ENCODE peak calls at places on chromosome 14, in eight cellular contexts. One of them, this sample, is unnamed. For H3K4me1, the result is how much of the 10 kb centered on the place peaks cover.

GRCh38 chr14:100567877-100568163 is 19.4 kb downstream of the BEGAIN start:
- ATAC-seq in pancreas: peak
- ATAC-seq in GM12878: no peak
- ATAC-seq in IMR-90: peak
- ATAC-seq in HCT116: no peak
- ATAC-seq in heart right ventricle: no peak
- ATAC-seq in lower lobe of right lung: no peak
- ATAC-seq in upper lobe of left lung: no peak
- ATAC-seq in this sample: no peak

GRCh38 chr14:93984070-93984469 is 7.7 kb upstream of the ASB2 start:
- ATAC-seq in IMR-90: peak
- ATAC-seq in heart right ventricle: no peak
- ATAC-seq in HCT116: no peak
- ATAC-seq in GM12878: no peak
- ATAC-seq in pancreas: no peak
- ATAC-seq in upper lobe of left lung: no peak
- ATAC-seq in lower lobe of right lung: no peak
- ATAC-seq in this sample: no peak

GRCh38 chr14:74893614-74894091 is 11.9 kb downstream of the DLST start:
- ATAC-seq in IMR-90: no peak
- ATAC-seq in GM12878: peak
- ATAC-seq in lower lobe of right lung: no peak
- ATAC-seq in upper lobe of left lung: peak
- ATAC-seq in HCT116: no peak
- ATAC-seq in pancreas: no peak
- ATAC-seq in heart right ventricle: no peak
- ATAC-seq in this sample: no peak

GRCh38 chr14:36208690-36209278 is 32.3 kb upstream of the PTCSC3 start:
- ATAC-seq in pancreas: peak
- ATAC-seq in upper lobe of left lung: no peak
- ATAC-seq in IMR-90: no peak
- ATAC-seq in HCT116: no peak
- ATAC-seq in lower lobe of right lung: peak
- ATAC-seq in GM12878: no peak
- ATAC-seq in heart right ventricle: no peak
- ATAC-seq in this sample: no peak

GRCh38 chr14:60867503-60868172 is 113.2 kb downstream of the TRMT5 start:
- ATAC-seq in GM12878: peak
- ATAC-seq in upper lobe of left lung: no peak
- ATAC-seq in heart right ventricle: no peak
- ATAC-seq in HCT116: no peak
- ATAC-seq in pancreas: no peak
- ATAC-seq in lower lobe of right lung: no peak
- ATAC-seq in IMR-90: peak
- ATAC-seq in this sample: no peak

GRCh38 chr14:70303528-70304293 is 55.8 kb downstream of the COX16 start:
- ATAC-seq in pancreas: no peak
- ATAC-seq in IMR-90: no peak
- ATAC-seq in lower lobe of right lung: no peak
- ATAC-seq in HCT116: no peak
- ATAC-seq in GM12878: no peak
- ATAC-seq in upper lobe of left lung: no peak
- ATAC-seq in heart right ventricle: no peak
- ATAC-seq in this sample: no peak

GRCh38 chr14:105219753-105220152 is 28.6 kb upstream of the BTBD6 start:
- ATAC-seq in heart right ventricle: no peak
- ATAC-seq in pancreas: no peak
- ATAC-seq in upper lobe of left lung: no peak
- ATAC-seq in lower lobe of right lung: no peak
- ATAC-seq in GM12878: no peak
- ATAC-seq in IMR-90: no peak
- ATAC-seq in HCT116: no peak
- ATAC-seq in this sample: no peak

GRCh38 chr14:101880016-101880297 is 84.4 kb upstream of the DYNC1H1 start:
- ATAC-seq in lower lobe of right lung: no peak
- ATAC-seq in heart right ventricle: no peak
- ATAC-seq in upper lobe of left lung: no peak
- ATAC-seq in pancreas: no peak
- ATAC-seq in HCT116: no peak
- ATAC-seq in IMR-90: no peak
- ATAC-seq in GM12878: no peak
- ATAC-seq in this sample: no peak

GRCh38 chr14:92994942-92995341 is 72.0 kb downstream of the CHGA start:
- ATAC-seq in HCT116: no peak
- ATAC-seq in lower lobe of right lung: no peak
- ATAC-seq in GM12878: no peak
- ATAC-seq in upper lobe of left lung: no peak
- ATAC-seq in pancreas: no peak
- ATAC-seq in heart right ventricle: no peak
- ATAC-seq in IMR-90: no peak
- ATAC-seq in this sample: no peak

GRCh38 chr14:56482306-56482705 is 97.3 kb upstream of the TMEM260 start:
- ATAC-seq in pancreas: no peak
- ATAC-seq in IMR-90: peak
- ATAC-seq in heart right ventricle: no peak
- ATAC-seq in upper lobe of left lung: no peak
- ATAC-seq in HCT116: peak
- ATAC-seq in lower lobe of right lung: no peak
- ATAC-seq in GM12878: peak
- ATAC-seq in this sample: no peak

GRCh38 chr14:77113644-77114043 is 15.6 kb downstream of the CIPC start:
- ATAC-seq in pancreas: no peak
- ATAC-seq in lower lobe of right lung: no peak
- ATAC-seq in HCT116: peak
- ATAC-seq in IMR-90: no peak
- ATAC-seq in heart right ventricle: peak
- ATAC-seq in GM12878: no peak
- ATAC-seq in upper lobe of left lung: no peak
- ATAC-seq in this sample: no peak

GRCh38 chr14:90278199-90279175 is 22.1 kb downstream of the PSMC1 start:
- ATAC-seq in IMR-90: no peak
- ATAC-seq in GM12878: no peak
- ATAC-seq in upper lobe of left lung: no peak
- ATAC-seq in HCT116: no peak
- ATAC-seq in heart right ventricle: no peak
- ATAC-seq in pancreas: no peak
- ATAC-seq in lower lobe of right lung: no peak
- ATAC-seq in this sample: no peak

GRCh38 chr14:52995998-52996397 is 45.1 kb upstream of the FERMT2 start:
- ATAC-seq in IMR-90: no peak
- ATAC-seq in lower lobe of right lung: no peak
- ATAC-seq in heart right ventricle: no peak
- ATAC-seq in pancreas: no peak
- ATAC-seq in GM12878: no peak
- ATAC-seq in HCT116: no peak
- ATAC-seq in upper lobe of left lung: no peak
- ATAC-seq in this sample: no peak

GRCh38 chr14:104224516-104225281 is 86.3 kb downstream of the KIF26A start:
- ATAC-seq in lower lobe of right lung: no peak
- ATAC-seq in heart right ventricle: peak
- ATAC-seq in upper lobe of left lung: peak
- ATAC-seq in pancreas: no peak
- ATAC-seq in HCT116: peak
- ATAC-seq in IMR-90: no peak
- ATAC-seq in GM12878: peak
- ATAC-seq in this sample: no peak

GRCh38 chr14:20803221-20803620 is 577 bp upstream of the RNASE1 start:
- ATAC-seq in IMR-90: no peak
- ATAC-seq in lower lobe of right lung: no peak
- ATAC-seq in heart right ventricle: no peak
- ATAC-seq in GM12878: no peak
- ATAC-seq in pancreas: no peak
- ATAC-seq in upper lobe of left lung: no peak
- ATAC-seq in HCT116: no peak
- ATAC-seq in this sample: peak

GRCh38 chr14:73740921-73741326 is 26.7 kb upstream of the PNMA1 start:
- ATAC-seq in HCT116: peak
- ATAC-seq in lower lobe of right lung: peak
- ATAC-seq in heart right ventricle: peak
- ATAC-seq in IMR-90: peak
- ATAC-seq in GM12878: no peak
- ATAC-seq in upper lobe of left lung: peak
- ATAC-seq in pancreas: peak
- ATAC-seq in this sample: peak

GRCh38 chr14:86865934-86866333 is 1127.0 kb downstream of the GALC start:
- ATAC-seq in HCT116: no peak
- ATAC-seq in upper lobe of left lung: no peak
- ATAC-seq in lower lobe of right lung: no peak
- ATAC-seq in IMR-90: no peak
- ATAC-seq in pancreas: no peak
- ATAC-seq in GM12878: no peak
- ATAC-seq in heart right ventricle: no peak
- ATAC-seq in this sample: no peak

GRCh38 chr14:70020350-70021170 is 141.3 kb downstream of the SMOC1 start:
- ATAC-seq in heart right ventricle: no peak
- ATAC-seq in IMR-90: peak
- ATAC-seq in HCT116: no peak
- ATAC-seq in lower lobe of right lung: no peak
- ATAC-seq in pancreas: no peak
- ATAC-seq in upper lobe of left lung: no peak
- ATAC-seq in GM12878: no peak
- ATAC-seq in this sample: no peak

GRCh38 chr14:34628681-34629135 is 1.2 kb downstream of the SNX6 start:
- ATAC-seq in GM12878: peak
- ATAC-seq in IMR-90: peak
- ATAC-seq in heart right ventricle: peak
- ATAC-seq in upper lobe of left lung: peak
- ATAC-seq in lower lobe of right lung: peak
- ATAC-seq in pancreas: no peak
- ATAC-seq in HCT116: no peak
- ATAC-seq in this sample: no peak

GRCh38 chr14:75236897-75237296 is 41.7 kb upstream of the FOS start:
- ATAC-seq in IMR-90: no peak
- ATAC-seq in heart right ventricle: no peak
- ATAC-seq in GM12878: no peak
- ATAC-seq in upper lobe of left lung: no peak
- ATAC-seq in pancreas: peak
- ATAC-seq in lower lobe of right lung: no peak
- ATAC-seq in HCT116: no peak
- ATAC-seq in this sample: no peak

GRCh38 chr14:90807060-90807459 is 9.2 kb downstream of the TTC7B start:
- ATAC-seq in upper lobe of left lung: no peak
- ATAC-seq in IMR-90: no peak
- ATAC-seq in lower lobe of right lung: no peak
- ATAC-seq in HCT116: no peak
- ATAC-seq in GM12878: no peak
- ATAC-seq in heart right ventricle: no peak
- ATAC-seq in pancreas: no peak
- ATAC-seq in this sample: no peak

GRCh38 chr14:67674480-67675218 is at the start of gene VTI1B:
- ATAC-seq in pancreas: peak
- ATAC-seq in IMR-90: peak
- ATAC-seq in upper lobe of left lung: peak
- ATAC-seq in HCT116: peak
- ATAC-seq in GM12878: peak
- ATAC-seq in lower lobe of right lung: peak
- ATAC-seq in heart right ventricle: peak
- ATAC-seq in this sample: peak
- TF ChIP-seq CTCF in pancreas: no peak
- TF ChIP-seq CTCF in IMR-90: peak
- TF ChIP-seq CTCF in upper lobe of left lung: no peak
- TF ChIP-seq CTCF in HCT116: no peak
- TF ChIP-seq CTCF in GM12878: peak
- TF ChIP-seq CTCF in lower lobe of right lung: no peak
- TF ChIP-seq CTCF in heart right ventricle: no peak
- TF ChIP-seq CTCF in this sample: peak

GRCh38 chr14:65949711-65950516 is 536.3 kb upstream of the CCDC196 start:
- ATAC-seq in HCT116: peak
- ATAC-seq in lower lobe of right lung: peak
- ATAC-seq in GM12878: peak
- ATAC-seq in IMR-90: no peak
- ATAC-seq in upper lobe of left lung: peak
- ATAC-seq in pancreas: peak
- ATAC-seq in heart right ventricle: peak
- ATAC-seq in this sample: no peak
- H3K27ac ChIP-seq in HCT116: no peak
- H3K27ac ChIP-seq in lower lobe of right lung: no peak
- H3K27ac ChIP-seq in GM12878: no peak
- H3K27ac ChIP-seq in IMR-90: no peak
- H3K27ac ChIP-seq in upper lobe of left lung: no peak
- H3K27ac ChIP-seq in pancreas: no peak
- H3K27ac ChIP-seq in heart right ventricle: no peak
- H3K27ac ChIP-seq in this sample: no peak

GRCh38 chr14:103124501-103125001 is 1.3 kb downstream of the TNFAIP2 start:
- ATAC-seq in pancreas: no peak
- ATAC-seq in GM12878: no peak
- ATAC-seq in lower lobe of right lung: no peak
- ATAC-seq in HCT116: no peak
- ATAC-seq in heart right ventricle: no peak
- ATAC-seq in IMR-90: no peak
- ATAC-seq in upper lobe of left lung: no peak
- ATAC-seq in this sample: no peak
- H3K4me1 ChIP-seq in pancreas: under half
- H3K4me1 ChIP-seq in GM12878: under half
- H3K4me1 ChIP-seq in lower lobe of right lung: half or more
- H3K4me1 ChIP-seq in HCT116: half or more
- H3K4me1 ChIP-seq in heart right ventricle: half or more
- H3K4me1 ChIP-seq in IMR-90: under half
- H3K4me1 ChIP-seq in upper lobe of left lung: half or more
- H3K4me1 ChIP-seq in this sample: under half

GRCh38 chr14:99426796-99427346 is 53.8 kb downstream of the SETD3 start:
- ATAC-seq in HCT116: no peak
- ATAC-seq in heart right ventricle: no peak
- ATAC-seq in GM12878: no peak
- ATAC-seq in upper lobe of left lung: no peak
- ATAC-seq in pancreas: no peak
- ATAC-seq in IMR-90: no peak
- ATAC-seq in lower lobe of right lung: no peak
- ATAC-seq in this sample: no peak

GRCh38 chr14:99432491-99432890 is 48.2 kb downstream of the SETD3 start:
- ATAC-seq in heart right ventricle: no peak
- ATAC-seq in upper lobe of left lung: no peak
- ATAC-seq in HCT116: no peak
- ATAC-seq in pancreas: no peak
- ATAC-seq in GM12878: no peak
- ATAC-seq in lower lobe of right lung: no peak
- ATAC-seq in IMR-90: no peak
- ATAC-seq in this sample: no peak

GRCh38 chr14:99427632-99428315 is 52.9 kb downstream of the SETD3 start:
- ATAC-seq in lower lobe of right lung: no peak
- ATAC-seq in GM12878: no peak
- ATAC-seq in HCT116: no peak
- ATAC-seq in pancreas: no peak
- ATAC-seq in upper lobe of left lung: no peak
- ATAC-seq in heart right ventricle: no peak
- ATAC-seq in IMR-90: peak
- ATAC-seq in this sample: no peak

GRCh38 chr14:99426265-99426664 is 54.4 kb downstream of the SETD3 start:
- ATAC-seq in GM12878: no peak
- ATAC-seq in pancreas: no peak
- ATAC-seq in heart right ventricle: no peak
- ATAC-seq in HCT116: no peak
- ATAC-seq in upper lobe of left lung: no peak
- ATAC-seq in lower lobe of right lung: no peak
- ATAC-seq in IMR-90: no peak
- ATAC-seq in this sample: no peak

DNA sequence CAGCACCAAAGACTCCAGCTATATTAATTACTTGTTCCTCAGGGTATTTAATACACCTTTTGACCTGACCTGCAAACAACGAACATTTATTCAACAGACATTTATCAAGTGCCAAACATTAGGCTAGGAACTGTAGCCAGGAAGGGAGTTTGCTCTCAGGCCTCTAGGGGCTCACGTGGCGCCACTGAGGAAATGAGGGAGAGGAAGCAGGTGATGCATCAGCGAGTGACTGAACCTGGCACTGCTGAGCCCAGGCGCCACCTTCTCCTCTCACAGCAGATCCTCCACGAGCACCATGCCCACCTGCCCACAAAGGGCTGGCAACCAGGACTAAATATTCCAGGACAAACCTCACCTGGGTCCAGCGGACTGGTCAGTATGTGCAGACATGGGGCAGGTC is 50.2 kb downstream of the SETD3 start:
- ATAC-seq in IMR-90: no peak
- ATAC-seq in heart right ventricle: peak
- ATAC-seq in HCT116: peak
- ATAC-seq in upper lobe of left lung: no peak
- ATAC-seq in lower lobe of right lung: peak
- ATAC-seq in pancreas: peak
- ATAC-seq in GM12878: no peak
- ATAC-seq in this sample: no peak
- TF ChIP-seq CTCF in IMR-90: peak
- TF ChIP-seq CTCF in heart right ventricle: peak
- TF ChIP-seq CTCF in HCT116: peak
- TF ChIP-seq CTCF in upper lobe of left lung: no peak
- TF ChIP-seq CTCF in lower lobe of right lung: peak
- TF ChIP-seq CTCF in pancreas: no peak
- TF ChIP-seq CTCF in GM12878: no peak
- TF ChIP-seq CTCF in this sample: no peak

This sample was measured in gastroesophageal sphincter.